ENCODE peak calls at places on chromosome 7, in seven cellular contexts. Y is fibroblast of pulmonary artery, J is lower leg skin, T is bronchial epithelial cell, Z is PC-3, I is cardiac muscle cell, M is OCI-LY7. O is an unnamed sample.
A peak's percentile ranks its signal among the peaks of the same experiment; 100 is the strongest.

GRCh38 chr7:57179776-57180415 is 47.7 kb upstream of the ZNF479 start:
- DNase-seq in Y (no peak), J (peak; percentile 74), T (no peak), Z (no peak), I (no peak), M (no peak), O (no peak)

GRCh38 chr7:81664304-81664703 is 105.5 kb downstream of the HGF start:
- DNase-seq in Y (no peak), J (no peak), T (no peak), Z (no peak), I (no peak), M (no peak), O (no peak)

GRCh38 chr7:30466266-30466665 is 12.3 kb downstream of the NOD1 start:
- DNase-seq in Y (no peak), J (peak; percentile 73), T (peak; percentile 7), Z (no peak), I (peak; percentile 69), M (no peak), O (no peak)

GRCh38 chr7:56009695-56010094 is 41.5 kb downstream of the PSPH start:
- DNase-seq in Y (no peak), J (no peak), T (peak; percentile 83), Z (no peak), I (peak; percentile 34), M (no peak), O (no peak)

GRCh38 chr7:39672176-39672575 is 48.8 kb downstream of the RALA start:
- DNase-seq in Y (no peak), J (no peak), T (peak; percentile 45), Z (no peak), I (peak; percentile 29), M (no peak), O (no peak)

GRCh38 chr7:79820387-79820786 is 314.2 kb upstream of the GNAI1 start:
- DNase-seq in Y (peak; percentile 89), J (no peak), T (peak; percentile 13), Z (peak; percentile 38), I (peak; percentile 93), M (no peak), O (no peak)

GRCh38 chr7:4479367-4480039 is 202.6 kb upstream of the FOXK1 start:
- DNase-seq in Y (peak; percentile 66), J (peak; percentile 37), T (peak; percentile 44), Z (peak; percentile 83), I (peak; percentile 15), M (peak; percentile 51), O (peak; percentile 37)

GRCh38 chr7:73978681-73979563 is 49.1 kb upstream of the ELN start:
- DNase-seq in Y (peak; percentile 40), J (peak; percentile 83), T (peak; percentile 20), Z (peak; percentile 80), I (peak; percentile 69), M (peak; percentile 67), O (peak; percentile 78)

GRCh38 chr7:43905954-43906326 is 456 bp downstream of the URGCP start:
- DNase-seq in Y (peak; percentile 42), J (peak; percentile 89), T (peak; percentile 10), Z (peak; percentile 14), I (peak; percentile 47), M (no peak), O (peak; percentile 69)

GRCh38 chr7:95028683-95029082 is 121.3 kb downstream of the PPP1R9A start:
- DNase-seq in Y (no peak), J (no peak), T (no peak), Z (no peak), I (no peak), M (no peak), O (no peak)

GRCh38 chr7:55499591-55499990 is 72.7 kb downstream of the VOPP1 start:
- DNase-seq in Y (no peak), J (no peak), T (no peak), Z (no peak), I (no peak), M (no peak), O (no peak)

GRCh38 chr7:1022801-1023465 is 21.4 kb upstream of the GPR146 start:
- DNase-seq in Y (no peak), J (no peak), T (no peak), Z (no peak), I (no peak), M (peak; percentile 64), O (no peak)

GRCh38 chr7:38704751-38705150 is 73.6 kb upstream of the AMPH start:
- DNase-seq in Y (peak; percentile 16), J (no peak), T (peak; percentile 4), Z (peak; percentile 16), I (no peak), M (no peak), O (no peak)

GRCh38 chr7:139768249-139768824 is 9.5 kb downstream of the HIPK2 start:
- DNase-seq in Y (no peak), J (no peak), T (no peak), Z (no peak), I (no peak), M (no peak), O (no peak)

GRCh38 chr7:157540606-157541294 is 203.9 kb downstream of the DNAJB6 start:
- DNase-seq in Y (no peak), J (no peak), T (no peak), Z (no peak), I (no peak), M (no peak), O (no peak)

GRCh38 chr7:26291699-26292538 is at the start of gene SNX10:
- DNase-seq in Y (no peak), J (peak; percentile 84), T (peak; percentile 39), Z (peak; percentile 72), I (peak; percentile 34), M (peak; percentile 91), O (peak; percentile 78)

GRCh38 chr7:127158659-127159058 is 94.1 kb downstream of the GRM8 start:
- DNase-seq in Y (no peak), J (no peak), T (peak; percentile 1), Z (no peak), I (no peak), M (peak; percentile 31), O (peak; percentile 28)

DNA sequence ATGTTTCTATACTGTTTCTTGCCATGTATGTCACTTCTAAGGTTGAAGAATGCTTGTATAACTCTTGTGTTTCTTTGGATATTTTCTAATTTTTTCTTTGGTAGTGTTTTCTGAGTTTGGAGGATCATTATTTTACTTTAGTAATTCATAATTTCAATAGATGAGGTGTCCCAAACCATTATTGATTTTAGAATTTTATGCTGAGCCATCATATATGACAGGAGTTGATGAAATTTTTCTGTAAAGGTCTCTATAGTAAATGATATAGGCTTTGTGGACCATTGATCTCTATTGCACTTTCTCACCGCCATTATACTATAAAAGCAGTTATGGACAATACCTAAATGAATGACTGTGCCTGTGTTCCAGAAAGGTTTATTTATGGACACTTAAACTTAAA is 183.3 kb upstream of the PPP1R3A start:
- DNase-seq in Y (no peak), J (no peak), T (no peak), Z (no peak), I (no peak), M (no peak), O (no peak)
- TF ChIP-seq CTCF in Y (no peak), J (no peak), T (no peak), Z (no peak), I (no peak), M (no peak), O (no peak)

GRCh38 chr7:42745357-42746022 is 166.4 kb downstream of the C7orf25 start:
- DNase-seq in Y (peak; percentile 29), J (no peak), T (peak; percentile 29), Z (peak; percentile 42), I (peak; percentile 48), M (peak; percentile 52), O (no peak)
- TF ChIP-seq CTCF in Y (peak; percentile 63), J (no peak), T (peak; percentile 67), Z (peak; percentile 84), I (peak; percentile 57), M (peak; percentile 92), O (peak; percentile 44)

DNA sequence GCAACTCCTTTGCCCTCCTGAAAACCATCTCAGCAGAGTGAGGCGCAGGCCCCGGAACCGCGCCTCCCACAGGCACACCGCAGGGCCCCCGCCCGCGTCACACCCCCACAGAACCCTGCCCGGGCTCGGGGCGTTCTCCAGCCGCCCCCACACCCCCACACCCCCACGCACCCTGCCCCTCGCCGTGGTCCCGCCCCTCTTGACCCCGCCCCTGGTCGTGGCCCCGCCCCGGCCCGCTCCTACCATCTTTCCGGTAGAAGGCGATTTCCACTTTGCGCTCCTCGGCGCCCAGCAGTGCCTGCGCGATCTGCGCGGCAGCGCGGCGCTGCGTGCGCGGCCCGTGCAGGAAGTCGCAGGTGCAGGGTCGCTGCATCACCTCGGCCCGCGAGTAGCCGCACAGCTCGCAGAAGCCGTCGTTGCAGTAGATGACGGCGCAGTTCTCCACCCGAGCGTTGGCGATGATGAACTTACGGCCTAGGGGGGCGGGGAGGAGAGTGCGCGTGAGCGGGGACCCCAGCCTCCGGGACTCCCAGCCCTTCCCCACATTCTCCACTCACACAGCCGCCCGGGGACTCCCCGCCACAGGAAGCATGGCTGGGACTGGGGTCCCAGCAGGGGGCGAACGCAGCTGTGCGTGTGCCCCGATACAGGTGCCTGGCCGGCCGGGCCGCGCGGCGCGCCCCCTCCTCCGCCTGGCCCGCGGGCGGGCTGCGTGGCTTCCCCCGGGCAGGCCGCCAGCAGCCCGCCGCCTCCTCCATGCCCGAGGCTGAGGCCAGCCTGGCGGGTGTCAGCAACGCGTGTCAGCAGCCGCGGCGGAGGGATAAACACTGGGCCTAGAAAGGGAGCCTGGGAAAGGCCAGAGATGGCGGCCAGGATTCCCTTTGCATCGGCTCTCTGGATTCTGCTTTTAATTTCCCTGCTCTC is 3.4 kb downstream of the KCNH2 start:
- DNase-seq in Y (no peak), J (no peak), T (no peak), Z (peak; percentile 36), I (peak; percentile 23), M (peak; percentile 92), O (peak; percentile 82)
- TF ChIP-seq CTCF in Y (no peak), J (no peak), T (peak; percentile 33), Z (peak; percentile 29), I (peak; percentile 18), M (peak; percentile 67), O (peak; percentile 39)

DNA sequence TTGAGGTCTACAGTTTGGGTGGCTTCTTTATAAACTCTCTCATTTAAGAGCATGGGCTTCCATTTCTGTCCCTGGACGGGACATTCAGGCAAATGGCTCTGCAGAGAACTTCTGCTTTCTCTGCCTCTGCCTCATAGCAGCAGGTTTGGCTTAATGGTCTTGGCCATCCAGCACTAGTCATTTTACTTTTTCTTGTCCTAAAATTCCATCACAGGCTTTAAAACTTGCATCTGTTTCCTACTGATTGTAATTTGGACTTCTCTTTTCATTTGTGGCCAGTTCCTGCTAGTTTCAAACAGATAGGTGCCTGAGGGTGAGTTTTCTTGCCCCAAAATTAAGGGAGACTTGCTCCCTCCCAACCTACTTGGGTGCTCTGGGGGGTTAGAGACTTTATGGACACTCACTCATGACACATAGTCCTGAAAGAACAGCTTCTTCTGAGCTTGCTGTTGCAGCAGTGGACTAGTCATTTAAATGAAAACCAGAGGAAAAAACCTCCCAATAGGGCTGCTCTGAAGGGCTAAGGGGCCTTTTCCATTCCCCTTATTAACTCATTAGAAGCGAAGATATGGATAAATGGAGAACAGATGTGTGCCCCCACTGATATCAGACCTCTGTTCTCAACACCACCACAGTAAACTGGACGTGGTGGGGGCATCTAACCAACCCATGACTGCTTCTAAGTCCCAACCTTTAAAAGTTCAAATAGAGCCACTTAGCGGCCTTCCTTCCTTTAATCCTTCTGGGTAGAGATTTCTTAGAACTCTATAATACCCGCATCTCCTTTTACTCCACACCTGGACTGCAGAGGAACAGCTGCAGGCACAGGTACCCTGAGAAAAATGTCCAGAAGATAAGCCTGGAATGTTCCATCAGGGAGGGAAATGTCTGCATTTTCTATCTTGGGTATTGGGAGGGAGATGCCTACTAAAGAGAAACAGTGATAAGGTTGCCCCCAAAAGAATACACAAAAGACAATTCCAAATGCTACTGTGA is 38.8 kb downstream of the SVOPL start:
- DNase-seq in Y (no peak), J (no peak), T (no peak), Z (no peak), I (no peak), M (no peak), O (no peak)
- TF ChIP-seq CTCF in Y (no peak), J (no peak), T (no peak), Z (no peak), I (no peak), M (no peak), O (no peak)

O was measured in GM13976.